ENCODE peak calls at places on chromosomes 7 and 10, in eight cellular contexts. S, L, O, B, A, X, C and E are unnamed samples.

GRCh38 chr10:64733980-64734379 is 1212.8 kb downstream of the REEP3 start:
- DNase-seq in O (no peak), B (no peak), X (peak; percentile 13), S (peak; percentile 38), C (no peak), A (peak; percentile 14), L (peak; percentile 4), E (peak; percentile 86)

GRCh38 chr10:62188021-62188616 is 80.5 kb downstream of the RTKN2 start:
- DNase-seq in X (no peak), L (no peak), C (no peak), S (no peak), A (no peak), B (no peak), O (no peak), E (peak; percentile 45)

GRCh38 chr10:88892223-88892967 is 12.3 kb downstream of the STAMBPL1 start:
- DNase-seq in B (no peak), L (no peak), O (no peak), C (peak; percentile 37), X (no peak), A (no peak), S (no peak), E (no peak)

GRCh38 chr7:6496842-6497636 is 49.3 kb upstream of the DAGLB start:
- DNase-seq in L (no peak), X (no peak), C (no peak), O (no peak), S (no peak), A (no peak), B (no peak), E (no peak)

GRCh38 chr10:71647526-71648354 is 71.8 kb downstream of the C10orf105 start:
- DNase-seq in B (no peak), C (no peak), L (no peak), A (no peak), X (peak; percentile 49), S (no peak), O (no peak), E (no peak)

GRCh38 chr7:100562195-100563099 is 11.3 kb downstream of the SAP25 start:
- DNase-seq in X (no peak), S (no peak), B (no peak), A (no peak), L (no peak), C (no peak), O (no peak), E (no peak)

GRCh38 chr7:157595086-157595855 is 258.5 kb downstream of the DNAJB6 start:
- DNase-seq in L (no peak), X (no peak), A (no peak), B (no peak), O (no peak), C (no peak), S (no peak), E (no peak)

GRCh38 chr10:131159771-131160170 is 151.8 kb downstream of the TCERG1L start:
- DNase-seq in X (no peak), O (no peak), L (no peak), A (no peak), S (no peak), B (no peak), C (no peak), E (no peak)

GRCh38 chr7:115683093-115683492 is 347.5 kb downstream of the TFEC start:
- DNase-seq in X (no peak), A (no peak), S (no peak), C (no peak), O (no peak), L (no peak), B (no peak), E (no peak)

GRCh38 chr10:116765549-116766162 is 23.3 kb upstream of the HSPA12A start:
- DNase-seq in L (no peak), B (peak; percentile 30), A (peak; percentile 39), S (no peak), C (no peak), X (peak; percentile 73), O (peak; percentile 23), E (no peak)

GRCh38 chr10:18211862-18212261 is 71.6 kb downstream of the CACNB2 start:
- DNase-seq in C (no peak), A (no peak), S (no peak), X (no peak), L (no peak), O (no peak), B (no peak), E (no peak)

GRCh38 chr10:122237326-122237725 is 33.8 kb upstream of the BTBD16 start:
- DNase-seq in S (no peak), A (no peak), O (no peak), L (no peak), X (no peak), C (no peak), B (no peak), E (no peak)

GRCh38 chr10:18271481-18271880 is 131.3 kb downstream of the CACNB2 start:
- DNase-seq in S (no peak), A (no peak), B (no peak), C (no peak), X (no peak), O (no peak), L (no peak), E (no peak)

GRCh38 chr10:113056468-113057021 is 106.5 kb downstream of the TCF7L2 start:
- DNase-seq in L (no peak), A (peak; percentile 53), C (peak; percentile 41), B (no peak), O (peak; percentile 75), X (no peak), S (peak; percentile 41), E (no peak)

GRCh38 chr10:93081834-93082233 is 8.1 kb downstream of the CYP26A1 start:
- DNase-seq in B (no peak), S (no peak), L (peak; percentile 2), C (peak; percentile 81), A (no peak), O (no peak), X (no peak), E (no peak)

GRCh38 chr7:70419816-70420215 is 712.1 kb upstream of the GALNT17 start:
- DNase-seq in X (no peak), O (no peak), B (no peak), A (peak; percentile 49), C (no peak), L (no peak), S (no peak), E (no peak)

GRCh38 chr7:24390376-24391157 is 106.6 kb downstream of the NPY start:
- DNase-seq in A (no peak), X (no peak), S (no peak), O (no peak), C (no peak), B (no peak), L (no peak), E (no peak)

GRCh38 chr10:89301721-89302445 is at the start of gene IFIT2:
- DNase-seq in B (peak; percentile 64), A (peak; percentile 55), C (peak; percentile 43), S (peak; percentile 59), X (peak; percentile 31), L (peak; percentile 59), O (peak; percentile 79), E (peak; percentile 71)

GRCh38 chr10:71832967-71833366 is 18.1 kb downstream of the PSAP start:
- DNase-seq in L (peak; percentile 78), S (no peak), A (no peak), X (no peak), C (no peak), O (no peak), B (no peak), E (no peak)

GRCh38 chr10:131757285-131758058 is 143.3 kb upstream of the PPP2R2D start:
- DNase-seq in C (no peak), L (no peak), B (no peak), A (no peak), S (no peak), X (no peak), O (no peak), E (no peak)

GRCh38 chr7:154743211-154743610 is 259.7 kb downstream of the PAXIP1 start:
- DNase-seq in L (no peak), A (no peak), B (no peak), S (no peak), O (no peak), C (no peak), X (no peak), E (no peak)

GRCh38 chr10:87000491-87000890 is 19.6 kb upstream of the FAM25A start:
- DNase-seq in O (peak; percentile 30), L (no peak), A (no peak), B (no peak), X (no peak), C (no peak), S (no peak), E (peak; percentile 19)